ENCODE peak calls at places on chromosomes 12 and 14, in six cellular contexts. One of them, this sample, is unnamed. For H3K79me2 and H3K9me3, the result is how much of the 10 kb centered on the place peaks cover.

GRCh38 chr12:32501835-32502333 is 102.5 kb downstream of the FGD4 start:
- DNase-seq in GM23248: peak
- DNase-seq in astrocyte: peak
- DNase-seq in MM.1S: peak
- DNase-seq in trophoblast cell: no peak
- DNase-seq in H1: peak
- DNase-seq in this sample: peak

GRCh38 chr12:68178774-68179439 is 19.4 kb upstream of the IFNG start:
- DNase-seq in GM23248: no peak
- DNase-seq in astrocyte: no peak
- DNase-seq in MM.1S: no peak
- DNase-seq in trophoblast cell: no peak
- DNase-seq in H1: no peak
- DNase-seq in this sample: no peak

GRCh38 chr12:83573676-83574075 is 887.0 kb downstream of the TMTC2 start:
- DNase-seq in GM23248: peak
- DNase-seq in astrocyte: peak
- DNase-seq in MM.1S: no peak
- DNase-seq in trophoblast cell: peak
- DNase-seq in H1: no peak
- DNase-seq in this sample: peak

GRCh38 chr14:21647380-21647779 is 6.3 kb upstream of the OR4E2 start:
- DNase-seq in GM23248: peak
- DNase-seq in astrocyte: no peak
- DNase-seq in MM.1S: no peak
- DNase-seq in trophoblast cell: no peak
- DNase-seq in H1: no peak
- DNase-seq in this sample: no peak

GRCh38 chr12:67595365-67595764 is 53.2 kb upstream of the DYRK2 start:
- DNase-seq in GM23248: no peak
- DNase-seq in astrocyte: no peak
- DNase-seq in MM.1S: no peak
- DNase-seq in trophoblast cell: peak
- DNase-seq in H1: no peak
- DNase-seq in this sample: no peak

GRCh38 chr14:50362791-50363733 is 33.6 kb downstream of the CDKL1 start:
- DNase-seq in GM23248: peak
- DNase-seq in astrocyte: no peak
- DNase-seq in MM.1S: peak
- DNase-seq in trophoblast cell: no peak
- DNase-seq in H1: no peak
- DNase-seq in this sample: no peak

GRCh38 chr14:53327716-53328115 is 174.6 kb upstream of the DDHD1 start:
- DNase-seq in GM23248: peak
- DNase-seq in astrocyte: peak
- DNase-seq in MM.1S: no peak
- DNase-seq in trophoblast cell: peak
- DNase-seq in H1: no peak
- DNase-seq in this sample: peak

GRCh38 chr12:51202650-51203198 is 15.1 kb downstream of the POU6F1 start:
- DNase-seq in GM23248: no peak
- DNase-seq in astrocyte: no peak
- DNase-seq in MM.1S: no peak
- DNase-seq in trophoblast cell: no peak
- DNase-seq in H1: no peak
- DNase-seq in this sample: no peak

GRCh38 chr14:33692762-33693161 is 258.1 kb downstream of the EGLN3 start:
- DNase-seq in GM23248: peak
- DNase-seq in astrocyte: peak
- DNase-seq in MM.1S: no peak
- DNase-seq in trophoblast cell: no peak
- DNase-seq in H1: no peak
- DNase-seq in this sample: peak

GRCh38 chr12:109020750-109021380 is at the start of gene SVOP:
- DNase-seq in GM23248: peak
- DNase-seq in astrocyte: peak
- DNase-seq in MM.1S: peak
- DNase-seq in trophoblast cell: peak
- DNase-seq in H1: peak
- DNase-seq in this sample: peak

GRCh38 chr12:26195641-26196423 is 459 bp downstream of the SSPN start:
- DNase-seq in GM23248: peak
- DNase-seq in astrocyte: peak
- DNase-seq in MM.1S: peak
- DNase-seq in trophoblast cell: peak
- DNase-seq in H1: peak
- DNase-seq in this sample: peak

GRCh38 chr12:84561362-84561761 is 351.2 kb downstream of the SLC6A15 start:
- DNase-seq in GM23248: peak
- DNase-seq in astrocyte: no peak
- DNase-seq in MM.1S: no peak
- DNase-seq in trophoblast cell: no peak
- DNase-seq in H1: no peak
- DNase-seq in this sample: no peak

GRCh38 chr14:100237735-100238418 is 1.1 kb upstream of the YY1 start:
- DNase-seq in GM23248: peak
- DNase-seq in astrocyte: no peak
- DNase-seq in MM.1S: peak
- DNase-seq in trophoblast cell: peak
- DNase-seq in H1: peak
- DNase-seq in this sample: peak

GRCh38 chr14:64186231-64187129 is 107.7 kb downstream of the ESR2 start:
- DNase-seq in GM23248: no peak
- DNase-seq in astrocyte: no peak
- DNase-seq in MM.1S: no peak
- DNase-seq in trophoblast cell: no peak
- DNase-seq in H1: peak
- DNase-seq in this sample: no peak

GRCh38 chr14:61270714-61271113 is 10.4 kb downstream of the TMEM30B start:
- DNase-seq in GM23248: no peak
- DNase-seq in astrocyte: no peak
- DNase-seq in MM.1S: no peak
- DNase-seq in trophoblast cell: no peak
- DNase-seq in H1: no peak
- DNase-seq in this sample: no peak

GRCh38 chr12:52857500-52857899 is 8.7 kb upstream of the KRT78 start:
- DNase-seq in GM23248: no peak
- DNase-seq in astrocyte: no peak
- DNase-seq in MM.1S: no peak
- DNase-seq in trophoblast cell: no peak
- DNase-seq in H1: no peak
- DNase-seq in this sample: peak

GRCh38 chr12:13099066-13099909 is 4.2 kb downstream of the GSG1 start:
- DNase-seq in GM23248: peak
- DNase-seq in astrocyte: peak
- DNase-seq in MM.1S: no peak
- DNase-seq in trophoblast cell: no peak
- DNase-seq in H1: no peak
- DNase-seq in this sample: no peak

DNA sequence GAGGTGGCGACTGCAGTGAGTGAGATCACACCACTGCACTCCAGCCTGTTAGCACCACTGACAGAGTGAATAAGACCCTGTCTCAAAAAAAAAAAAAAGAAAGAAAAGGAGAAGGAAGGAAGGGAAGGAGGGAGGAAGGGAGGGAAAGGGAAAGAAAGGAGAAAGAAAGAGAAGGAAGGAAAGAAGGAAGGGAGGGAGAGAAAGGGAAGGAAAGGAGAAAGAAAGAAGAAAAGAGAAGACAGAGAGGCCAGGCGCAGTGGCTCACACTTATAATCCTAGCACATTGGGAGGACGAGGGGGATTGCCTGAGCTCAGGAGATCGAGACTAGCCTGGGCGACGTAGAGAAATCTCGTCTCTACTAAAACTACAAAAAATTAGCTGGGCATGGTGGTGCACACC is 13.2 kb downstream of the DCAF5 start:
- DNase-seq in GM23248: no peak
- DNase-seq in astrocyte: no peak
- DNase-seq in MM.1S: no peak
- DNase-seq in trophoblast cell: no peak
- DNase-seq in H1: no peak
- DNase-seq in this sample: no peak
- H3K79me2 ChIP-seq in GM23248: half or more
- H3K79me2 ChIP-seq in astrocyte: half or more
- H3K79me2 ChIP-seq in MM.1S: under half
- H3K79me2 ChIP-seq in trophoblast cell: under half
- H3K79me2 ChIP-seq in H1: under half
- H3K79me2 ChIP-seq in this sample: half or more

DNA sequence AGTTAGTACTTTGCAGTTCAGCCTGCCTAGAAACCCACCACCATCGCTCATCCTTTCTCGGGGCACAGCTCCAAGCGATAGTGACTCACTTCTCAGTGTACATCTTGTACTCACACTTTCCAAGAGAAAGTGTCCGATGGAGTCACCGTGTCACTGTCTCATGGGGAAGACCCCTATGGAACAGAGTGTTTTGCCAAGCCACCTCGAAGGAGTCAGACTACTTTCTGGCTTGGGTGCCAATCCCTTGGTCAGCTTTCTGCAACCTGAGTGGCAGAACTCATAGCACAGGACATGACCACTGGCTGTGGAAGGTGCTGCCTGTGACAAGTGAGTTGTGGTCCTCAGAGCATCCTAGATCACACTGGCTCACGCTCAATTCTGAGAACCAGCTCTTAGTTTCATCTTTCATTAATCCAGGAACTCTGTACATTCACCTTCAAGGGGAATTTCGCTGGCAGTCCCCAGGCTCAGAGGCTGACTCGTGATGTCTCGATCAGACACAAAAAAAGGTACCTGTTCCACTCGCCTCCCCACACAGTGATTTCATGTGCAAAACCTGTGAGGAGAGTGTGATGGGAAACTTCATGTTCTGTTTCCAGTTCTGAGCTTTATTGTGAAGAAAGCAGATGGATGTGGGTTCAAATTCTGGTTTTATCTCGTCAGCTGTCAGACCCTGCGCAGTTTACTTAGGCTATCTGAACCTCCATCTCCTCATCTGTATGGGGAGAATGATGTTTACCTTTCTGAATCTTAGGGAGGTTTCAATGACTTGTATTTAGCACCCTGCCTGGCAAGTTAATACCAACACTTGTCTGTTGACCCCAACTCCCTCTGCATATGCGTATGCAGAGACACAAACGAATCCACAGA is 127.3 kb upstream of the CCND2 start:
- DNase-seq in GM23248: no peak
- DNase-seq in astrocyte: no peak
- DNase-seq in MM.1S: no peak
- DNase-seq in trophoblast cell: no peak
- DNase-seq in H1: no peak
- DNase-seq in this sample: peak
- H3K9me3 ChIP-seq in GM23248: under half
- H3K9me3 ChIP-seq in astrocyte: under half
- H3K9me3 ChIP-seq in MM.1S: under half
- H3K9me3 ChIP-seq in trophoblast cell: under half
- H3K9me3 ChIP-seq in H1: under half
- H3K9me3 ChIP-seq in this sample: under half

GRCh38 chr14:91366749-91367148 is 50.9 kb downstream of the CCDC88C start:
- DNase-seq in GM23248: no peak
- DNase-seq in astrocyte: no peak
- DNase-seq in MM.1S: no peak
- DNase-seq in trophoblast cell: no peak
- DNase-seq in H1: no peak
- DNase-seq in this sample: no peak

GRCh38 chr14:91365552-91365951 is 52.1 kb downstream of the CCDC88C start:
- DNase-seq in GM23248: no peak
- DNase-seq in astrocyte: no peak
- DNase-seq in MM.1S: peak
- DNase-seq in trophoblast cell: no peak
- DNase-seq in H1: no peak
- DNase-seq in this sample: no peak

GRCh38 chr14:91369628-91370445 is 47.8 kb downstream of the CCDC88C start:
- DNase-seq in GM23248: peak
- DNase-seq in astrocyte: no peak
- DNase-seq in MM.1S: peak
- DNase-seq in trophoblast cell: peak
- DNase-seq in H1: no peak
- DNase-seq in this sample: peak

GRCh38 chr14:91368681-91369416 is 48.8 kb downstream of the CCDC88C start:
- DNase-seq in GM23248: no peak
- DNase-seq in astrocyte: no peak
- DNase-seq in MM.1S: peak
- DNase-seq in trophoblast cell: no peak
- DNase-seq in H1: no peak
- DNase-seq in this sample: no peak

GRCh38 chr14:91367173-91368171 is 50.1 kb downstream of the CCDC88C start:
- DNase-seq in GM23248: no peak
- DNase-seq in astrocyte: peak
- DNase-seq in MM.1S: peak
- DNase-seq in trophoblast cell: peak
- DNase-seq in H1: no peak
- DNase-seq in this sample: peak
- H3K79me2 ChIP-seq in GM23248: under half
- H3K79me2 ChIP-seq in astrocyte: under half
- H3K79me2 ChIP-seq in MM.1S: half or more
- H3K79me2 ChIP-seq in trophoblast cell: under half
- H3K79me2 ChIP-seq in H1: under half
- H3K79me2 ChIP-seq in this sample: under half

GRCh38 chr12:29171421-29172258 is 22.6 kb downstream of the FAR2 start:
- DNase-seq in GM23248: no peak
- DNase-seq in astrocyte: no peak
- DNase-seq in MM.1S: no peak
- DNase-seq in trophoblast cell: no peak
- DNase-seq in H1: no peak
- DNase-seq in this sample: no peak
- H3K9me3 ChIP-seq in GM23248: under half
- H3K9me3 ChIP-seq in astrocyte: under half
- H3K9me3 ChIP-seq in MM.1S: under half
- H3K9me3 ChIP-seq in trophoblast cell: under half
- H3K9me3 ChIP-seq in H1: under half
- H3K9me3 ChIP-seq in this sample: under half

GRCh38 chr12:10140001-10140400 is 10.0 kb upstream of the CLEC7A start:
- DNase-seq in GM23248: peak
- DNase-seq in astrocyte: peak
- DNase-seq in MM.1S: peak
- DNase-seq in trophoblast cell: peak
- DNase-seq in H1: no peak
- DNase-seq in this sample: peak

GRCh38 chr12:10147714-10148403 is 17.9 kb upstream of the CLEC7A start:
- DNase-seq in GM23248: no peak
- DNase-seq in astrocyte: no peak
- DNase-seq in MM.1S: peak
- DNase-seq in trophoblast cell: no peak
- DNase-seq in H1: no peak
- DNase-seq in this sample: no peak

GRCh38 chr12:10143205-10143604 is 13.2 kb upstream of the CLEC7A start:
- DNase-seq in GM23248: peak
- DNase-seq in astrocyte: no peak
- DNase-seq in MM.1S: peak
- DNase-seq in trophoblast cell: no peak
- DNase-seq in H1: no peak
- DNase-seq in this sample: no peak
- H3K79me2 ChIP-seq in GM23248: under half
- H3K79me2 ChIP-seq in astrocyte: under half
- H3K79me2 ChIP-seq in MM.1S: under half
- H3K79me2 ChIP-seq in trophoblast cell: under half
- H3K79me2 ChIP-seq in H1: under half
- H3K79me2 ChIP-seq in this sample: under half

This sample was measured in mammary epithelial cell.